ENCODE peak calls at places on chromosome 12, in nine cellular contexts. One of them, this sample, is unnamed.

GRCh38 chr12:79658221-79658620 is 32.5 kb downstream of the PAWR start:
- DNase-seq in Panc1: no peak
- DNase-seq in mucosa of descending colon: no peak
- DNase-seq in type B pancreatic cell: no peak
- DNase-seq in GM13977: no peak
- DNase-seq in mesothelial cell of epicardium: no peak
- DNase-seq in CD8-positive, alpha-beta T cell: no peak
- DNase-seq in nephron progenitor cell: no peak
- DNase-seq in tibial nerve: no peak
- DNase-seq in this sample: no peak

GRCh38 chr12:80195143-80195726 is 95.9 kb downstream of the OTOGL start:
- DNase-seq in Panc1: peak
- DNase-seq in mucosa of descending colon: peak
- DNase-seq in nephron progenitor cell: peak
- DNase-seq in tibial nerve: no peak
- DNase-seq in GM13977: peak
- DNase-seq in type B pancreatic cell: no peak
- DNase-seq in mesothelial cell of epicardium: no peak
- DNase-seq in CD8-positive, alpha-beta T cell: no peak
- DNase-seq in this sample: peak

GRCh38 chr12:46110928-46111699 is 120.7 kb upstream of the SCAF11 start:
- DNase-seq in Panc1: no peak
- DNase-seq in tibial nerve: no peak
- DNase-seq in type B pancreatic cell: no peak
- DNase-seq in nephron progenitor cell: no peak
- DNase-seq in mucosa of descending colon: no peak
- DNase-seq in CD8-positive, alpha-beta T cell: no peak
- DNase-seq in GM13977: no peak
- DNase-seq in mesothelial cell of epicardium: no peak
- DNase-seq in this sample: no peak

GRCh38 chr12:15590180-15590826 is 198.9 kb downstream of the EPS8 start:
- DNase-seq in mucosa of descending colon: peak
- DNase-seq in type B pancreatic cell: no peak
- DNase-seq in nephron progenitor cell: peak
- DNase-seq in GM13977: peak
- DNase-seq in Panc1: peak
- DNase-seq in tibial nerve: peak
- DNase-seq in mesothelial cell of epicardium: peak
- DNase-seq in CD8-positive, alpha-beta T cell: peak
- DNase-seq in this sample: peak

GRCh38 chr12:3225796-3226180 is 148.6 kb downstream of the TSPAN9 start:
- DNase-seq in tibial nerve: no peak
- DNase-seq in mesothelial cell of epicardium: no peak
- DNase-seq in CD8-positive, alpha-beta T cell: no peak
- DNase-seq in Panc1: no peak
- DNase-seq in GM13977: no peak
- DNase-seq in type B pancreatic cell: no peak
- DNase-seq in mucosa of descending colon: no peak
- DNase-seq in nephron progenitor cell: no peak
- DNase-seq in this sample: no peak

GRCh38 chr12:113056631-113057488 is at the start of gene DTX1:
- DNase-seq in tibial nerve: no peak
- DNase-seq in mucosa of descending colon: peak
- DNase-seq in nephron progenitor cell: peak
- DNase-seq in Panc1: no peak
- DNase-seq in type B pancreatic cell: no peak
- DNase-seq in GM13977: peak
- DNase-seq in CD8-positive, alpha-beta T cell: no peak
- DNase-seq in mesothelial cell of epicardium: no peak
- DNase-seq in this sample: peak

GRCh38 chr12:105931762-105932587 is 206.8 kb downstream of the NUAK1 start:
- DNase-seq in CD8-positive, alpha-beta T cell: no peak
- DNase-seq in Panc1: no peak
- DNase-seq in tibial nerve: no peak
- DNase-seq in mesothelial cell of epicardium: no peak
- DNase-seq in type B pancreatic cell: no peak
- DNase-seq in mucosa of descending colon: no peak
- DNase-seq in GM13977: no peak
- DNase-seq in nephron progenitor cell: no peak
- DNase-seq in this sample: no peak

GRCh38 chr12:14962180-14962579 is 779 bp upstream of the ARHGDIB start:
- DNase-seq in mesothelial cell of epicardium: no peak
- DNase-seq in CD8-positive, alpha-beta T cell: no peak
- DNase-seq in GM13977: no peak
- DNase-seq in type B pancreatic cell: no peak
- DNase-seq in Panc1: no peak
- DNase-seq in tibial nerve: no peak
- DNase-seq in mucosa of descending colon: no peak
- DNase-seq in nephron progenitor cell: no peak
- DNase-seq in this sample: no peak

GRCh38 chr12:6193853-6194815 is 6.1 kb upstream of the CD9 start:
- DNase-seq in CD8-positive, alpha-beta T cell: no peak
- DNase-seq in GM13977: no peak
- DNase-seq in Panc1: no peak
- DNase-seq in type B pancreatic cell: no peak
- DNase-seq in mesothelial cell of epicardium: no peak
- DNase-seq in tibial nerve: no peak
- DNase-seq in mucosa of descending colon: no peak
- DNase-seq in nephron progenitor cell: no peak
- DNase-seq in this sample: no peak

GRCh38 chr12:119686355-119686754 is 18.4 kb downstream of the PRKAB1 start:
- DNase-seq in mesothelial cell of epicardium: no peak
- DNase-seq in mucosa of descending colon: no peak
- DNase-seq in GM13977: no peak
- DNase-seq in Panc1: no peak
- DNase-seq in CD8-positive, alpha-beta T cell: no peak
- DNase-seq in nephron progenitor cell: no peak
- DNase-seq in type B pancreatic cell: no peak
- DNase-seq in tibial nerve: no peak
- DNase-seq in this sample: no peak

GRCh38 chr12:60225216-60226000 is 629.6 kb downstream of the SLC16A7 start:
- DNase-seq in mesothelial cell of epicardium: no peak
- DNase-seq in mucosa of descending colon: no peak
- DNase-seq in type B pancreatic cell: no peak
- DNase-seq in Panc1: no peak
- DNase-seq in GM13977: no peak
- DNase-seq in nephron progenitor cell: no peak
- DNase-seq in tibial nerve: no peak
- DNase-seq in CD8-positive, alpha-beta T cell: no peak
- DNase-seq in this sample: no peak

GRCh38 chr12:31316964-31317363 is 9.0 kb downstream of the SINHCAF start:
- DNase-seq in type B pancreatic cell: no peak
- DNase-seq in Panc1: no peak
- DNase-seq in nephron progenitor cell: no peak
- DNase-seq in GM13977: no peak
- DNase-seq in mesothelial cell of epicardium: no peak
- DNase-seq in mucosa of descending colon: no peak
- DNase-seq in CD8-positive, alpha-beta T cell: no peak
- DNase-seq in tibial nerve: no peak
- DNase-seq in this sample: no peak

GRCh38 chr12:873954-874353 is 75.5 kb downstream of the RAD52 start:
- DNase-seq in tibial nerve: no peak
- DNase-seq in mesothelial cell of epicardium: no peak
- DNase-seq in mucosa of descending colon: no peak
- DNase-seq in CD8-positive, alpha-beta T cell: no peak
- DNase-seq in GM13977: no peak
- DNase-seq in nephron progenitor cell: no peak
- DNase-seq in Panc1: no peak
- DNase-seq in type B pancreatic cell: no peak
- DNase-seq in this sample: no peak

GRCh38 chr12:76768566-76768965 is 4.7 kb downstream of the ZDHHC17 start:
- DNase-seq in mucosa of descending colon: no peak
- DNase-seq in CD8-positive, alpha-beta T cell: no peak
- DNase-seq in mesothelial cell of epicardium: no peak
- DNase-seq in tibial nerve: no peak
- DNase-seq in nephron progenitor cell: no peak
- DNase-seq in Panc1: no peak
- DNase-seq in GM13977: no peak
- DNase-seq in type B pancreatic cell: no peak
- DNase-seq in this sample: no peak

DNA sequence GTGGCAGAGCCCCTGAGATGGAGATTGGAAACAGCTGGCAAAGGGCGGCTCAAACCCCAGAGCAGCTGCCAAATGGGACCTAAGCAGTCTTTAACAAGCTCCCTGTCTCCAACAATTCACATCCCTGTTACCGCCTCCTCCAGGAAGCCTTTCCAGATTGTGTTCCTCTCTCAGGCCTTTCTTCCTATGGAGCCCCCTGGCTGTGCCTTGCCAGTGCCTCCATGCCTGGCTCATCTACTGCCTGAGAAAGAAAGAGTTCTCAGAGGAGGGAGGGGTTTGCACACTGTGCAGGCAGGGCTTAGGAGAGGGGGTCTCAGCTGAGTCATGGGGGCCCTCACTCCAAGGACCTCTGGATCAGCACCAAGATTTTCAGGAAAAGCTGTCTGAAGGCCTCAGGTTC is 8.8 kb upstream of the KRT74 start:
- DNase-seq in tibial nerve: no peak
- DNase-seq in mucosa of descending colon: no peak
- DNase-seq in GM13977: no peak
- DNase-seq in nephron progenitor cell: no peak
- DNase-seq in Panc1: no peak
- DNase-seq in mesothelial cell of epicardium: no peak
- DNase-seq in type B pancreatic cell: no peak
- DNase-seq in CD8-positive, alpha-beta T cell: no peak
- DNase-seq in this sample: no peak
- TF ChIP-seq CTCF in tibial nerve: no peak
- TF ChIP-seq CTCF in mucosa of descending colon: no peak
- TF ChIP-seq CTCF in GM13977: no peak
- TF ChIP-seq CTCF in nephron progenitor cell: no peak
- TF ChIP-seq CTCF in Panc1: no peak
- TF ChIP-seq CTCF in mesothelial cell of epicardium: no peak
- TF ChIP-seq CTCF in type B pancreatic cell: no peak
- TF ChIP-seq CTCF in CD8-positive, alpha-beta T cell: no peak
- TF ChIP-seq CTCF in this sample: no peak

GRCh38 chr12:52692253-52692652 is 11.1 kb downstream of the KRT77 start:
- DNase-seq in mucosa of descending colon: no peak
- DNase-seq in type B pancreatic cell: no peak
- DNase-seq in mesothelial cell of epicardium: no peak
- DNase-seq in nephron progenitor cell: peak
- DNase-seq in GM13977: no peak
- DNase-seq in Panc1: no peak
- DNase-seq in CD8-positive, alpha-beta T cell: no peak
- DNase-seq in tibial nerve: no peak
- DNase-seq in this sample: no peak
- TF ChIP-seq CTCF in mucosa of descending colon: no peak
- TF ChIP-seq CTCF in type B pancreatic cell: peak
- TF ChIP-seq CTCF in mesothelial cell of epicardium: no peak
- TF ChIP-seq CTCF in nephron progenitor cell: peak
- TF ChIP-seq CTCF in GM13977: no peak
- TF ChIP-seq CTCF in Panc1: peak
- TF ChIP-seq CTCF in CD8-positive, alpha-beta T cell: no peak
- TF ChIP-seq CTCF in tibial nerve: no peak
- TF ChIP-seq CTCF in this sample: no peak

GRCh38 chr12:124332068-124332672 is 37.3 kb downstream of the RFLNA start:
- DNase-seq in GM13977: no peak
- DNase-seq in Panc1: no peak
- DNase-seq in mesothelial cell of epicardium: no peak
- DNase-seq in type B pancreatic cell: no peak
- DNase-seq in mucosa of descending colon: no peak
- DNase-seq in CD8-positive, alpha-beta T cell: no peak
- DNase-seq in tibial nerve: no peak
- DNase-seq in nephron progenitor cell: no peak
- DNase-seq in this sample: no peak
- TF ChIP-seq CTCF in GM13977: peak
- TF ChIP-seq CTCF in Panc1: no peak
- TF ChIP-seq CTCF in mesothelial cell of epicardium: no peak
- TF ChIP-seq CTCF in type B pancreatic cell: peak
- TF ChIP-seq CTCF in mucosa of descending colon: no peak
- TF ChIP-seq CTCF in CD8-positive, alpha-beta T cell: no peak
- TF ChIP-seq CTCF in tibial nerve: no peak
- TF ChIP-seq CTCF in nephron progenitor cell: peak
- TF ChIP-seq CTCF in this sample: peak

DNA sequence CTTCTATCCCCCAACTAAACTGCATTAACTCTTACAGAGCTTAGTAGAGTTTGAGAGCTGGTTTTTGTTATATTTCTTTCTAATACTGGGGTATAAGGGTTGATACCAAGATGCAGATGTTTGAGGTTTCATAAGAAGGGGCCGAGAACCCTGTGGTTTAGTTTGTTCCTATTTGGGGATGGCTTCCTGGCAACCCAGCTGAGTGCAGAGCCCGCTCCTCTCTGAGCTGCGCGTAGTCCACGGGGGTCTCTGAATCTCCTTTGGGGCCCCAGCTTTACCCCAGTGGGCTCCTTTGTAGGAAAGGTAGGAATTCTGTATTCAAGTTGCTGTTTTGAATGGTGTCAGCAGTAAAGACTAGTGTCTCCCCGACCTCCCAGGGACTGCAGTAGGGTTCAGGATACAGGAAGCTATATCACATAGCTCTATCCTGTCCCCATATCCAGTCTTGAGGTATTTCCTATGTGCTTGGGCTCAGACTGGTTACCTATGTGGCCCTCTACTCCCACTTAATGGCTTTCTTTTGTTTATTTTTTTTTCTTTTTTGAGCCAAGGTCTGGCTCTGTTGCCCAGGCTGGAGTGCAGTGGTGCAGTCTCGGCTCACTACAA is 25.4 kb downstream of the PLXNC1 start:
- DNase-seq in tibial nerve: no peak
- DNase-seq in nephron progenitor cell: no peak
- DNase-seq in type B pancreatic cell: no peak
- DNase-seq in CD8-positive, alpha-beta T cell: no peak
- DNase-seq in mesothelial cell of epicardium: no peak
- DNase-seq in mucosa of descending colon: no peak
- DNase-seq in Panc1: no peak
- DNase-seq in GM13977: peak
- DNase-seq in this sample: no peak
- TF ChIP-seq CTCF in tibial nerve: no peak
- TF ChIP-seq CTCF in nephron progenitor cell: no peak
- TF ChIP-seq CTCF in type B pancreatic cell: no peak
- TF ChIP-seq CTCF in CD8-positive, alpha-beta T cell: no peak
- TF ChIP-seq CTCF in mesothelial cell of epicardium: no peak
- TF ChIP-seq CTCF in mucosa of descending colon: no peak
- TF ChIP-seq CTCF in Panc1: no peak
- TF ChIP-seq CTCF in GM13977: no peak
- TF ChIP-seq CTCF in this sample: no peak

DNA sequence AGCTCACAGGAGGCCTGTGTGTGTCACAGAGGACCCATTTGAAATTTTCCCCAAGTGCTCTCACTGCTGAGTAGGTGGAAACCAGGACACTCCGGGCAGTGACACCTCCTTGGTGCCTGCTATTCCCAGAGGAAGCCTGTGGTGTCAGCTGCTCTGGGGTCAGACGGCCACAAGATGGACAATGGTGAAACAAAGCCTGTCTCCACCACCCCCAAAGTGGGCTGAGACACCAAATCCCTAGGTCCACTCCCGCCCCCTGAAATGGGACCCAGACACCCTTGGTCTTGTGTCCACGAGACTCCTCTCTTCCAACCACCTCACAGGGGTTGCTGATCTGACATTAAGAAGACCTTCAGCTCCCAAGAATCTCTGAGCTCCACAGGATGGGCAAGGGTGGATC is 7.0 kb downstream of the KCNH3 start:
- DNase-seq in Panc1: no peak
- DNase-seq in CD8-positive, alpha-beta T cell: no peak
- DNase-seq in nephron progenitor cell: no peak
- DNase-seq in mucosa of descending colon: no peak
- DNase-seq in mesothelial cell of epicardium: no peak
- DNase-seq in tibial nerve: no peak
- DNase-seq in GM13977: no peak
- DNase-seq in type B pancreatic cell: no peak
- DNase-seq in this sample: no peak
- TF ChIP-seq CTCF in Panc1: no peak
- TF ChIP-seq CTCF in CD8-positive, alpha-beta T cell: no peak
- TF ChIP-seq CTCF in nephron progenitor cell: no peak
- TF ChIP-seq CTCF in mucosa of descending colon: no peak
- TF ChIP-seq CTCF in mesothelial cell of epicardium: no peak
- TF ChIP-seq CTCF in tibial nerve: no peak
- TF ChIP-seq CTCF in GM13977: no peak
- TF ChIP-seq CTCF in type B pancreatic cell: no peak
- TF ChIP-seq CTCF in this sample: no peak